ENCODE peak calls at places on chromosomes 7 and 10, in nine cellular contexts. G, E, S, C, H, Y, B, L and D are unnamed samples.
A peak's percentile ranks its signal among the peaks of the same experiment; 100 is the strongest.

GRCh38 chr10:81995254-81995653 is 120.3 kb downstream of the NRG3 start:
- DNase-seq in Y (no peak), B (no peak), L (no peak), G (no peak), E (peak; percentile 7), C (no peak), S (no peak), H (no peak), D (no peak)

GRCh38 chr10:93993782-93994668 is at the start of gene PLCE1:
- DNase-seq in Y (peak; percentile 56), B (no peak), G (peak; percentile 58), C (no peak), S (peak; percentile 9), H (no peak), E (peak; percentile 80), L (no peak), D (peak; percentile 94)

GRCh38 chr10:71001470-71001869 is 113.1 kb upstream of the PCBD1 start:
- DNase-seq in H (no peak), C (no peak), Y (no peak), G (no peak), E (no peak), S (no peak), B (no peak), L (no peak), D (no peak)

GRCh38 chr7:116576350-116577319 is 51.8 kb downstream of the CAV1 start:
- DNase-seq in B (no peak), H (no peak), C (no peak), S (peak; percentile 47), G (no peak), E (no peak), Y (peak; percentile 100), L (no peak), D (no peak)

GRCh38 chr7:91941450-91941849 is 788 bp downstream of the AKAP9 start:
- DNase-seq in B (peak; percentile 21), H (peak; percentile 6), L (no peak), Y (peak; percentile 71), G (peak; percentile 82), E (peak; percentile 60), C (peak; percentile 28), S (peak; percentile 43), D (peak; percentile 75)

GRCh38 chr10:930415-931325 is 835 bp downstream of the LARP4B start:
- DNase-seq in S (peak; percentile 46), H (peak; percentile 9), Y (peak; percentile 32), B (peak; percentile 8), C (no peak), L (no peak), G (peak; percentile 23), E (peak; percentile 82), D (peak; percentile 83)

GRCh38 chr10:31359979-31360378 is 41.0 kb downstream of the ZEB1 start:
- DNase-seq in Y (peak; percentile 46), L (no peak), C (no peak), G (peak; percentile 3), B (no peak), H (no peak), S (no peak), E (no peak), D (peak; percentile 76)

GRCh38 chr10:118927317-118927716 is 102.2 kb upstream of the NANOS1 start:
- DNase-seq in S (no peak), H (no peak), L (no peak), C (no peak), B (no peak), Y (no peak), E (peak; percentile 0), G (no peak), D (no peak)

GRCh38 chr7:153386581-153386980 is 627.0 kb downstream of the ACTR3B start:
- DNase-seq in E (no peak), G (no peak), S (no peak), B (no peak), L (no peak), H (no peak), Y (no peak), C (no peak), D (no peak)

GRCh38 chr7:14690486-14690885 is 212.1 kb downstream of the DGKB start:
- DNase-seq in G (no peak), S (no peak), E (no peak), L (no peak), H (no peak), B (no peak), C (no peak), Y (no peak), D (no peak)

GRCh38 chr7:101166909-101167644 is 1.7 kb upstream of the VGF start:
- DNase-seq in G (peak; percentile 85), H (no peak), E (peak; percentile 79), S (no peak), L (no peak), C (no peak), Y (peak; percentile 47), B (no peak), D (peak; percentile 68)

GRCh38 chr7:22663319-22663718 is 63.7 kb upstream of the IL6 start:
- DNase-seq in B (no peak), L (no peak), E (no peak), G (no peak), C (no peak), H (no peak), S (no peak), Y (peak; percentile 56), D (peak; percentile 17)

GRCh38 chr10:5628798-5629788 is 37.3 kb downstream of the ASB13 start:
- DNase-seq in S (peak; percentile 18), H (no peak), E (no peak), L (no peak), B (no peak), Y (peak; percentile 41), G (no peak), C (peak; percentile 30), D (peak; percentile 62)

GRCh38 chr7:139203992-139204391 is 27.0 kb upstream of the UBN2 start:
- DNase-seq in L (no peak), S (no peak), H (no peak), C (no peak), G (no peak), E (no peak), B (no peak), Y (no peak), D (no peak)

GRCh38 chr10:122279725-122280141 is 8.6 kb downstream of the BTBD16 start:
- DNase-seq in L (peak; percentile 79), S (peak; percentile 16), G (peak; percentile 62), H (no peak), B (no peak), C (peak; percentile 11), Y (peak; percentile 45), E (peak; percentile 76), D (peak; percentile 76)

GRCh38 chr10:118485641-118486040 is 109.8 kb downstream of the PRLHR start:
- DNase-seq in C (no peak), S (no peak), H (no peak), L (no peak), Y (no peak), B (no peak), E (no peak), G (no peak), D (no peak)

GRCh38 chr10:47040041-47040491 is 128.8 kb downstream of the PTPN20 start:
- DNase-seq in B (no peak), L (peak; percentile 85), Y (no peak), H (no peak), G (no peak), S (no peak), C (no peak), E (no peak), D (no peak)

GRCh38 chr10:132006966-132007365 is 25.2 kb upstream of the BNIP3 start:
- DNase-seq in G (no peak), E (peak; percentile 41), B (no peak), S (no peak), L (peak; percentile 12), H (no peak), Y (no peak), C (no peak), D (no peak)

GRCh38 chr7:14197280-14197679 is 207.8 kb upstream of the ETV1 start:
- DNase-seq in H (no peak), B (no peak), E (no peak), G (peak; percentile 74), S (no peak), Y (peak; percentile 95), C (no peak), L (no peak), D (no peak)

GRCh38 chr10:101133489-101134298 is 2.6 kb downstream of the TLX1 start:
- DNase-seq in G (no peak), L (no peak), C (no peak), Y (no peak), H (no peak), E (peak; percentile 72), S (no peak), B (no peak), D (no peak)

GRCh38 chr7:150755473-150756099 is 18.4 kb downstream of the GIMAP5 start:
- DNase-seq in E (no peak), C (no peak), S (no peak), G (no peak), B (peak; percentile 65), L (no peak), Y (peak; percentile 2), H (peak; percentile 57), D (no peak)

GRCh38 chr7:157548691-157549265 is 212.0 kb downstream of the DNAJB6 start:
- DNase-seq in L (no peak), G (no peak), E (no peak), H (no peak), C (no peak), B (no peak), Y (no peak), S (no peak), D (no peak)

GRCh38 chr7:32501522-32501921 is 6.2 kb downstream of the AVL9 start:
- DNase-seq in L (no peak), E (no peak), H (no peak), Y (peak; percentile 94), G (no peak), C (no peak), B (no peak), S (no peak), D (peak; percentile 42)